ENCODE peak calls at places on chromosomes 6 and 20, in four cellular contexts. O is T-helper 22 cell; G is RCC 7860; K is activated CD4-positive, alpha-beta T cell treated with anti-CD3 and anti-CD28 coated beads, Interleukin-2, amount 50 U/mL, for 1 hour. P is an unnamed sample.
A peak's percentile ranks its signal among the peaks of the same experiment; 100 is the strongest.

GRCh38 chr6:20286968-20287565 is 74.8 kb upstream of the MBOAT1 start:
- DNase-seq in O (no peak), K (no peak), G (no peak), P (no peak)

GRCh38 chr20:48159156-48159971 is 374.1 kb upstream of the SULF2 start:
- DNase-seq in G (no peak), K (no peak), O (no peak), P (no peak)

GRCh38 chr6:146850238-146850896 is 251.6 kb downstream of the ADGB start:
- DNase-seq in G (peak; percentile 86), O (no peak), K (no peak), P (no peak)

GRCh38 chr6:111423960-111424846 is 58.8 kb downstream of the REV3L start:
- DNase-seq in O (no peak), G (no peak), K (no peak), P (no peak)

GRCh38 chr20:33848391-33848790 is 37.2 kb downstream of the CHMP4B start:
- DNase-seq in G (no peak), O (no peak), K (no peak), P (no peak)

GRCh38 chr6:26457407-26457795 is 354 bp upstream of the BTN2A1 start:
- DNase-seq in G (no peak), O (no peak), K (no peak), P (no peak)

GRCh38 chr6:129105035-129105434 is 222.1 kb downstream of the LAMA2 start:
- DNase-seq in K (no peak), G (no peak), O (no peak), P (no peak)

GRCh38 chr20:37362231-37362792 is 16.4 kb downstream of the SRC start:
- DNase-seq in O (no peak), K (no peak), G (no peak), P (peak; percentile 36)

GRCh38 chr20:17898548-17898994 is 70.0 kb downstream of the SNX5 start:
- DNase-seq in G (peak; percentile 41), K (peak; percentile 60), O (peak; percentile 16), P (peak; percentile 83)

GRCh38 chr6:73516712-73517489 is 3.9 kb downstream of the EEF1A1 start:
- DNase-seq in O (no peak), K (no peak), G (no peak), P (no peak)

GRCh38 chr6:22926613-22927348 is 357.4 kb downstream of the HDGFL1 start:
- DNase-seq in O (no peak), G (no peak), K (no peak), P (no peak)

GRCh38 chr6:150719861-150720260 is 120.2 kb downstream of the PLEKHG1 start:
- DNase-seq in K (no peak), O (no peak), G (no peak), P (no peak)

GRCh38 chr6:33610779-33611421 is 10.2 kb upstream of the ITPR3 start:
- DNase-seq in K (no peak), G (no peak), O (no peak), P (no peak)

GRCh38 chr6:40336296-40336695 is 250.9 kb downstream of the LRFN2 start:
- DNase-seq in K (no peak), G (no peak), O (no peak), P (no peak)

GRCh38 chr6:148523051-148523450 is 180.4 kb downstream of the SASH1 start:
- DNase-seq in G (peak; percentile 59), K (no peak), O (no peak), P (no peak)

GRCh38 chr6:155260686-155261085 is 3.1 kb upstream of the CLDN20 start:
- DNase-seq in G (no peak), O (no peak), K (no peak), P (no peak)

GRCh38 chr20:1429143-1429728 is 36.4 kb upstream of the FKBP1A start:
- DNase-seq in G (no peak), O (no peak), K (no peak), P (no peak)

P was measured in activated effector memory CD4-positive, alpha-beta T cell treated with anti-CD3 and anti-CD28 coated beads, Interleukin-2, amount 50 U/mL, for 16 hours.